ENCODE peak calls at places on chromosomes 12 and 14, in ten cellular contexts. P, N, T, A, U, V, S, X, E and J are unnamed samples.

GRCh38 chr14:39266589-39266870 is 32.8 kb downstream of the MIA2 start:
- DNase-seq in A (peak; percentile 66), U (peak; percentile 20), E (no peak), T (peak; percentile 89), X (no peak), P (no peak), N (no peak), S (no peak), V (peak; percentile 76), J (peak; percentile 67)

GRCh38 chr14:74959596-74960180 is 4.3 kb upstream of the PGF start:
- DNase-seq in U (no peak), N (no peak), A (no peak), P (no peak), E (no peak), S (no peak), X (no peak), V (no peak), T (no peak), J (no peak)

GRCh38 chr12:57772429-57773322 is at the start of gene EEF1AKMT3:
- DNase-seq in P (peak; percentile 23), X (peak; percentile 33), S (peak; percentile 36), U (peak; percentile 44), E (peak; percentile 67), N (peak; percentile 57), T (peak; percentile 84), V (peak; percentile 81), A (peak; percentile 37), J (peak; percentile 62)

GRCh38 chr14:35986219-35986573 is 160.1 kb downstream of the BRMS1L start:
- DNase-seq in T (no peak), E (no peak), U (no peak), V (no peak), N (no peak), P (no peak), X (no peak), S (no peak), A (no peak), J (no peak)

GRCh38 chr12:15797818-15798217 is 8.6 kb upstream of the EPS8 start:
- DNase-seq in N (no peak), U (no peak), S (no peak), E (no peak), V (no peak), T (no peak), P (no peak), X (no peak), A (no peak), J (no peak)

GRCh38 chr14:90299408-90299807 is 32.3 kb downstream of the NRDE2 start:
- DNase-seq in T (no peak), S (no peak), V (no peak), U (no peak), E (no peak), N (no peak), A (no peak), X (no peak), P (no peak), J (no peak)

GRCh38 chr12:117294206-117294605 is 67.2 kb downstream of the NOS1 start:
- DNase-seq in S (no peak), A (no peak), E (no peak), T (no peak), P (no peak), V (no peak), U (no peak), X (no peak), N (no peak), J (no peak)

GRCh38 chr14:45201908-45202307 is 51.1 kb downstream of the MIS18BP1 start:
- DNase-seq in P (no peak), E (peak; percentile 8), X (peak; percentile 3), T (no peak), S (no peak), N (peak; percentile 26), V (peak; percentile 9), A (peak; percentile 28), U (no peak), J (no peak)

GRCh38 chr14:29868000-29868399 is 59.6 kb downstream of the PRKD1 start:
- DNase-seq in X (no peak), P (no peak), T (no peak), N (no peak), U (no peak), V (no peak), S (peak; percentile 29), E (no peak), A (no peak), J (no peak)

GRCh38 chr12:55074771-55075170 is 51.4 kb upstream of the OR9K2 start:
- DNase-seq in S (no peak), U (no peak), P (no peak), T (no peak), X (no peak), N (no peak), V (no peak), A (peak; percentile 40), E (no peak), J (no peak)

GRCh38 chr14:58082491-58083098 is 69.4 kb downstream of the ARMH4 start:
- DNase-seq in P (no peak), A (peak; percentile 34), U (no peak), N (no peak), X (peak; percentile 86), E (no peak), V (peak; percentile 87), T (no peak), S (no peak), J (no peak)

GRCh38 chr14:67004521-67004920 is 184.7 kb upstream of the GARIN2 start:
- DNase-seq in V (no peak), T (no peak), U (no peak), S (no peak), X (no peak), A (no peak), N (no peak), P (no peak), E (no peak), J (no peak)

GRCh38 chr12:12899530-12900380 is 8.4 kb downstream of the GPRC5A start:
- DNase-seq in V (peak; percentile 94), X (peak; percentile 91), T (no peak), N (no peak), U (peak; percentile 45), A (peak; percentile 50), P (no peak), E (no peak), S (no peak), J (no peak)

GRCh38 chr14:78633747-78634146 is 463.6 kb downstream of the NRXN3 start:
- DNase-seq in V (no peak), U (no peak), S (no peak), E (no peak), X (no peak), P (no peak), N (no peak), T (no peak), A (no peak), J (no peak)

GRCh38 chr14:61477845-61478438 is 156.6 kb downstream of the PRKCH start:
- DNase-seq in U (no peak), X (peak; percentile 47), E (no peak), N (no peak), V (peak; percentile 33), S (peak; percentile 41), A (peak; percentile 64), T (peak; percentile 83), P (no peak), J (peak; percentile 68)

GRCh38 chr12:124740691-124741137 is 123.0 kb downstream of the SCARB1 start:
- DNase-seq in S (no peak), P (no peak), N (no peak), V (peak; percentile 54), U (no peak), X (no peak), E (no peak), A (peak; percentile 83), T (no peak), J (no peak)

GRCh38 chr14:21093769-21094681 is 4.4 kb downstream of the ZNF219 start:
- DNase-seq in T (no peak), S (no peak), U (no peak), A (no peak), N (peak; percentile 75), E (no peak), P (no peak), V (peak; percentile 79), X (no peak), J (no peak)

GRCh38 chr12:116426391-116427136 is 132.6 kb upstream of the MAP1LC3B2 start:
- DNase-seq in X (peak; percentile 97), U (no peak), N (peak; percentile 55), S (no peak), T (no peak), V (peak; percentile 98), A (no peak), P (no peak), E (peak; percentile 32), J (peak; percentile 84)

GRCh38 chr14:100072783-100073346 is 7.6 kb downstream of the EVL start:
- DNase-seq in E (no peak), N (no peak), S (no peak), X (no peak), A (peak; percentile 43), P (peak; percentile 42), V (no peak), U (no peak), T (no peak), J (peak; percentile 65)

GRCh38 chr14:94974893-94975292 is 182.4 kb downstream of the DICER1 start:
- DNase-seq in A (no peak), V (no peak), E (no peak), N (no peak), X (no peak), T (no peak), S (no peak), U (no peak), P (no peak), J (no peak)